ENCODE peak calls at places on chromosome 7, in eight cellular contexts. One of them, this sample, is unnamed.

GRCh38 chr7:14598978-14599377 is 303.6 kb downstream of the DGKB start:
- DNase-seq in HL-60: no peak
- DNase-seq in Ammon's horn: no peak
- DNase-seq in adipocyte: no peak
- DNase-seq in effector memory CD4-positive, alpha-beta T cell: no peak
- DNase-seq in HAP-1: no peak
- DNase-seq in activated T-helper 1 cell treated with anti-CD3 and anti-CD28 coated beads, Interleukin-2, amount 50 U/mL, for 16 hours: no peak
- DNase-seq in neural progenitor cell: no peak
- DNase-seq in this sample: no peak

GRCh38 chr7:65264258-65264657 is 109.4 kb upstream of the ZNF92 start:
- DNase-seq in HL-60: no peak
- DNase-seq in Ammon's horn: no peak
- DNase-seq in adipocyte: no peak
- DNase-seq in effector memory CD4-positive, alpha-beta T cell: no peak
- DNase-seq in HAP-1: no peak
- DNase-seq in activated T-helper 1 cell treated with anti-CD3 and anti-CD28 coated beads, Interleukin-2, amount 50 U/mL, for 16 hours: no peak
- DNase-seq in neural progenitor cell: no peak
- DNase-seq in this sample: no peak

GRCh38 chr7:50712527-50713356 is 70.0 kb downstream of the GRB10 start:
- DNase-seq in HL-60: no peak
- DNase-seq in Ammon's horn: no peak
- DNase-seq in adipocyte: no peak
- DNase-seq in effector memory CD4-positive, alpha-beta T cell: no peak
- DNase-seq in HAP-1: no peak
- DNase-seq in activated T-helper 1 cell treated with anti-CD3 and anti-CD28 coated beads, Interleukin-2, amount 50 U/mL, for 16 hours: no peak
- DNase-seq in neural progenitor cell: no peak
- DNase-seq in this sample: no peak

GRCh38 chr7:134246347-134246746 is 70.4 kb downstream of the SLC35B4 start:
- DNase-seq in HL-60: no peak
- DNase-seq in Ammon's horn: no peak
- DNase-seq in adipocyte: no peak
- DNase-seq in effector memory CD4-positive, alpha-beta T cell: no peak
- DNase-seq in HAP-1: no peak
- DNase-seq in activated T-helper 1 cell treated with anti-CD3 and anti-CD28 coated beads, Interleukin-2, amount 50 U/mL, for 16 hours: no peak
- DNase-seq in neural progenitor cell: no peak
- DNase-seq in this sample: no peak

GRCh38 chr7:44284216-44284615 is 41.2 kb downstream of the CAMK2B start:
- DNase-seq in HL-60: no peak
- DNase-seq in Ammon's horn: no peak
- DNase-seq in adipocyte: no peak
- DNase-seq in effector memory CD4-positive, alpha-beta T cell: no peak
- DNase-seq in HAP-1: no peak
- DNase-seq in activated T-helper 1 cell treated with anti-CD3 and anti-CD28 coated beads, Interleukin-2, amount 50 U/mL, for 16 hours: no peak
- DNase-seq in neural progenitor cell: no peak
- DNase-seq in this sample: no peak

GRCh38 chr7:6705959-6706665 is 635 bp downstream of the ZNF12 start:
- DNase-seq in HL-60: no peak
- DNase-seq in Ammon's horn: peak
- DNase-seq in adipocyte: peak
- DNase-seq in effector memory CD4-positive, alpha-beta T cell: no peak
- DNase-seq in HAP-1: no peak
- DNase-seq in activated T-helper 1 cell treated with anti-CD3 and anti-CD28 coated beads, Interleukin-2, amount 50 U/mL, for 16 hours: no peak
- DNase-seq in neural progenitor cell: peak
- DNase-seq in this sample: no peak

GRCh38 chr7:130144632-130145171 is 60.5 kb downstream of the TMEM209 start:
- DNase-seq in HL-60: no peak
- DNase-seq in Ammon's horn: no peak
- DNase-seq in adipocyte: peak
- DNase-seq in effector memory CD4-positive, alpha-beta T cell: no peak
- DNase-seq in HAP-1: no peak
- DNase-seq in activated T-helper 1 cell treated with anti-CD3 and anti-CD28 coated beads, Interleukin-2, amount 50 U/mL, for 16 hours: no peak
- DNase-seq in neural progenitor cell: no peak
- DNase-seq in this sample: no peak

GRCh38 chr7:98280791-98281756 is at the start of gene BRI3:
- DNase-seq in HL-60: peak
- DNase-seq in Ammon's horn: peak
- DNase-seq in adipocyte: peak
- DNase-seq in effector memory CD4-positive, alpha-beta T cell: peak
- DNase-seq in HAP-1: peak
- DNase-seq in activated T-helper 1 cell treated with anti-CD3 and anti-CD28 coated beads, Interleukin-2, amount 50 U/mL, for 16 hours: peak
- DNase-seq in neural progenitor cell: peak
- DNase-seq in this sample: peak

GRCh38 chr7:137962875-137963507 is 38.9 kb downstream of the CREB3L2 start:
- DNase-seq in HL-60: no peak
- DNase-seq in Ammon's horn: no peak
- DNase-seq in adipocyte: no peak
- DNase-seq in effector memory CD4-positive, alpha-beta T cell: no peak
- DNase-seq in HAP-1: no peak
- DNase-seq in activated T-helper 1 cell treated with anti-CD3 and anti-CD28 coated beads, Interleukin-2, amount 50 U/mL, for 16 hours: no peak
- DNase-seq in neural progenitor cell: no peak
- DNase-seq in this sample: no peak

GRCh38 chr7:151940048-151940845 is 16.0 kb upstream of the GALNTL5 start:
- DNase-seq in HL-60: peak
- DNase-seq in Ammon's horn: no peak
- DNase-seq in adipocyte: peak
- DNase-seq in effector memory CD4-positive, alpha-beta T cell: no peak
- DNase-seq in HAP-1: no peak
- DNase-seq in activated T-helper 1 cell treated with anti-CD3 and anti-CD28 coated beads, Interleukin-2, amount 50 U/mL, for 16 hours: no peak
- DNase-seq in neural progenitor cell: no peak
- DNase-seq in this sample: no peak

GRCh38 chr7:79337722-79338121 is 115.7 kb downstream of the MAGI2 start:
- DNase-seq in HL-60: no peak
- DNase-seq in Ammon's horn: peak
- DNase-seq in adipocyte: no peak
- DNase-seq in effector memory CD4-positive, alpha-beta T cell: no peak
- DNase-seq in HAP-1: no peak
- DNase-seq in activated T-helper 1 cell treated with anti-CD3 and anti-CD28 coated beads, Interleukin-2, amount 50 U/mL, for 16 hours: no peak
- DNase-seq in neural progenitor cell: peak
- DNase-seq in this sample: no peak

GRCh38 chr7:5692845-5693278 is 88.6 kb downstream of the RNF216 start:
- DNase-seq in HL-60: no peak
- DNase-seq in Ammon's horn: no peak
- DNase-seq in adipocyte: peak
- DNase-seq in effector memory CD4-positive, alpha-beta T cell: no peak
- DNase-seq in HAP-1: no peak
- DNase-seq in activated T-helper 1 cell treated with anti-CD3 and anti-CD28 coated beads, Interleukin-2, amount 50 U/mL, for 16 hours: no peak
- DNase-seq in neural progenitor cell: no peak
- DNase-seq in this sample: no peak

GRCh38 chr7:84720456-84721097 is 466.3 kb downstream of the SEMA3D start:
- DNase-seq in HL-60: no peak
- DNase-seq in Ammon's horn: no peak
- DNase-seq in adipocyte: no peak
- DNase-seq in effector memory CD4-positive, alpha-beta T cell: no peak
- DNase-seq in HAP-1: no peak
- DNase-seq in activated T-helper 1 cell treated with anti-CD3 and anti-CD28 coated beads, Interleukin-2, amount 50 U/mL, for 16 hours: no peak
- DNase-seq in neural progenitor cell: no peak
- DNase-seq in this sample: no peak

GRCh38 chr7:139972000-139972399 is 90.8 kb downstream of the PARP12 start:
- DNase-seq in HL-60: no peak
- DNase-seq in Ammon's horn: no peak
- DNase-seq in adipocyte: no peak
- DNase-seq in effector memory CD4-positive, alpha-beta T cell: no peak
- DNase-seq in HAP-1: peak
- DNase-seq in activated T-helper 1 cell treated with anti-CD3 and anti-CD28 coated beads, Interleukin-2, amount 50 U/mL, for 16 hours: no peak
- DNase-seq in neural progenitor cell: no peak
- DNase-seq in this sample: no peak

GRCh38 chr7:51075681-51076580 is 240.7 kb downstream of the COBL start:
- DNase-seq in HL-60: no peak
- DNase-seq in Ammon's horn: no peak
- DNase-seq in adipocyte: no peak
- DNase-seq in effector memory CD4-positive, alpha-beta T cell: no peak
- DNase-seq in HAP-1: no peak
- DNase-seq in activated T-helper 1 cell treated with anti-CD3 and anti-CD28 coated beads, Interleukin-2, amount 50 U/mL, for 16 hours: no peak
- DNase-seq in neural progenitor cell: no peak
- DNase-seq in this sample: no peak

GRCh38 chr7:155377071-155377836 is 79.6 kb downstream of the INSIG1 start:
- DNase-seq in HL-60: no peak
- DNase-seq in Ammon's horn: no peak
- DNase-seq in adipocyte: no peak
- DNase-seq in effector memory CD4-positive, alpha-beta T cell: no peak
- DNase-seq in HAP-1: no peak
- DNase-seq in activated T-helper 1 cell treated with anti-CD3 and anti-CD28 coated beads, Interleukin-2, amount 50 U/mL, for 16 hours: no peak
- DNase-seq in neural progenitor cell: peak
- DNase-seq in this sample: no peak

GRCh38 chr7:40700653-40701475 is 566.1 kb downstream of the SUGCT start:
- DNase-seq in HL-60: no peak
- DNase-seq in Ammon's horn: no peak
- DNase-seq in adipocyte: no peak
- DNase-seq in effector memory CD4-positive, alpha-beta T cell: no peak
- DNase-seq in HAP-1: no peak
- DNase-seq in activated T-helper 1 cell treated with anti-CD3 and anti-CD28 coated beads, Interleukin-2, amount 50 U/mL, for 16 hours: no peak
- DNase-seq in neural progenitor cell: no peak
- DNase-seq in this sample: no peak

GRCh38 chr7:127527561-127527960 is 57.8 kb downstream of the GCC1 start:
- DNase-seq in HL-60: no peak
- DNase-seq in Ammon's horn: no peak
- DNase-seq in adipocyte: no peak
- DNase-seq in effector memory CD4-positive, alpha-beta T cell: no peak
- DNase-seq in HAP-1: no peak
- DNase-seq in activated T-helper 1 cell treated with anti-CD3 and anti-CD28 coated beads, Interleukin-2, amount 50 U/mL, for 16 hours: no peak
- DNase-seq in neural progenitor cell: peak
- DNase-seq in this sample: no peak

GRCh38 chr7:140176271-140176701 is 497 bp downstream of the KDM7A start:
- DNase-seq in HL-60: no peak
- DNase-seq in Ammon's horn: no peak
- DNase-seq in adipocyte: peak
- DNase-seq in effector memory CD4-positive, alpha-beta T cell: no peak
- DNase-seq in HAP-1: no peak
- DNase-seq in activated T-helper 1 cell treated with anti-CD3 and anti-CD28 coated beads, Interleukin-2, amount 50 U/mL, for 16 hours: no peak
- DNase-seq in neural progenitor cell: peak
- DNase-seq in this sample: no peak

GRCh38 chr7:154651501-154651900 is 351.4 kb downstream of the PAXIP1 start:
- DNase-seq in HL-60: no peak
- DNase-seq in Ammon's horn: no peak
- DNase-seq in adipocyte: no peak
- DNase-seq in effector memory CD4-positive, alpha-beta T cell: no peak
- DNase-seq in HAP-1: no peak
- DNase-seq in activated T-helper 1 cell treated with anti-CD3 and anti-CD28 coated beads, Interleukin-2, amount 50 U/mL, for 16 hours: no peak
- DNase-seq in neural progenitor cell: no peak
- DNase-seq in this sample: no peak

GRCh38 chr7:139896831-139897230 is 67.8 kb downstream of the TBXAS1 start:
- DNase-seq in HL-60: no peak
- DNase-seq in Ammon's horn: no peak
- DNase-seq in adipocyte: no peak
- DNase-seq in effector memory CD4-positive, alpha-beta T cell: no peak
- DNase-seq in HAP-1: no peak
- DNase-seq in activated T-helper 1 cell treated with anti-CD3 and anti-CD28 coated beads, Interleukin-2, amount 50 U/mL, for 16 hours: no peak
- DNase-seq in neural progenitor cell: no peak
- DNase-seq in this sample: no peak

GRCh38 chr7:33054261-33054964 is 8.2 kb downstream of the NT5C3A start:
- DNase-seq in HL-60: no peak
- DNase-seq in Ammon's horn: no peak
- DNase-seq in adipocyte: peak
- DNase-seq in effector memory CD4-positive, alpha-beta T cell: no peak
- DNase-seq in HAP-1: no peak
- DNase-seq in activated T-helper 1 cell treated with anti-CD3 and anti-CD28 coated beads, Interleukin-2, amount 50 U/mL, for 16 hours: no peak
- DNase-seq in neural progenitor cell: no peak
- DNase-seq in this sample: no peak

GRCh38 chr7:90244909-90245841 is at the start of gene CFAP69:
- DNase-seq in HL-60: peak
- DNase-seq in Ammon's horn: peak
- DNase-seq in adipocyte: peak
- DNase-seq in effector memory CD4-positive, alpha-beta T cell: peak
- DNase-seq in HAP-1: peak
- DNase-seq in activated T-helper 1 cell treated with anti-CD3 and anti-CD28 coated beads, Interleukin-2, amount 50 U/mL, for 16 hours: peak
- DNase-seq in neural progenitor cell: peak
- DNase-seq in this sample: peak

GRCh38 chr7:81446212-81446611 is 323.6 kb downstream of the HGF start:
- DNase-seq in HL-60: no peak
- DNase-seq in Ammon's horn: no peak
- DNase-seq in adipocyte: no peak
- DNase-seq in effector memory CD4-positive, alpha-beta T cell: no peak
- DNase-seq in HAP-1: no peak
- DNase-seq in activated T-helper 1 cell treated with anti-CD3 and anti-CD28 coated beads, Interleukin-2, amount 50 U/mL, for 16 hours: no peak
- DNase-seq in neural progenitor cell: no peak
- DNase-seq in this sample: no peak

GRCh38 chr7:6279341-6279740 is 6.9 kb upstream of the CYTH3 start:
- DNase-seq in HL-60: no peak
- DNase-seq in Ammon's horn: no peak
- DNase-seq in adipocyte: no peak
- DNase-seq in effector memory CD4-positive, alpha-beta T cell: no peak
- DNase-seq in HAP-1: no peak
- DNase-seq in activated T-helper 1 cell treated with anti-CD3 and anti-CD28 coated beads, Interleukin-2, amount 50 U/mL, for 16 hours: no peak
- DNase-seq in neural progenitor cell: no peak
- DNase-seq in this sample: no peak

GRCh38 chr7:22549667-22550513 is 49.9 kb upstream of the STEAP1B start:
- DNase-seq in HL-60: no peak
- DNase-seq in Ammon's horn: no peak
- DNase-seq in adipocyte: peak
- DNase-seq in effector memory CD4-positive, alpha-beta T cell: no peak
- DNase-seq in HAP-1: peak
- DNase-seq in activated T-helper 1 cell treated with anti-CD3 and anti-CD28 coated beads, Interleukin-2, amount 50 U/mL, for 16 hours: no peak
- DNase-seq in neural progenitor cell: peak
- DNase-seq in this sample: peak

GRCh38 chr7:141568227-141568626 is 17.0 kb downstream of the AGK start:
- DNase-seq in HL-60: no peak
- DNase-seq in Ammon's horn: peak
- DNase-seq in adipocyte: no peak
- DNase-seq in effector memory CD4-positive, alpha-beta T cell: no peak
- DNase-seq in HAP-1: no peak
- DNase-seq in activated T-helper 1 cell treated with anti-CD3 and anti-CD28 coated beads, Interleukin-2, amount 50 U/mL, for 16 hours: no peak
- DNase-seq in neural progenitor cell: no peak
- DNase-seq in this sample: no peak

GRCh38 chr7:71477441-71477840 is 345.5 kb downstream of the GALNT17 start:
- DNase-seq in HL-60: no peak
- DNase-seq in Ammon's horn: no peak
- DNase-seq in adipocyte: no peak
- DNase-seq in effector memory CD4-positive, alpha-beta T cell: no peak
- DNase-seq in HAP-1: no peak
- DNase-seq in activated T-helper 1 cell treated with anti-CD3 and anti-CD28 coated beads, Interleukin-2, amount 50 U/mL, for 16 hours: no peak
- DNase-seq in neural progenitor cell: no peak
- DNase-seq in this sample: no peak

GRCh38 chr7:30556854-30557644 is 37.6 kb upstream of the GARS1 start:
- DNase-seq in HL-60: no peak
- DNase-seq in Ammon's horn: peak
- DNase-seq in adipocyte: no peak
- DNase-seq in effector memory CD4-positive, alpha-beta T cell: no peak
- DNase-seq in HAP-1: peak
- DNase-seq in activated T-helper 1 cell treated with anti-CD3 and anti-CD28 coated beads, Interleukin-2, amount 50 U/mL, for 16 hours: no peak
- DNase-seq in neural progenitor cell: peak
- DNase-seq in this sample: no peak

GRCh38 chr7:7799138-7799537 is 80.7 kb upstream of the RPA3 start:
- DNase-seq in HL-60: no peak
- DNase-seq in Ammon's horn: no peak
- DNase-seq in adipocyte: peak
- DNase-seq in effector memory CD4-positive, alpha-beta T cell: no peak
- DNase-seq in HAP-1: no peak
- DNase-seq in activated T-helper 1 cell treated with anti-CD3 and anti-CD28 coated beads, Interleukin-2, amount 50 U/mL, for 16 hours: no peak
- DNase-seq in neural progenitor cell: no peak
- DNase-seq in this sample: no peak

GRCh38 chr7:33721895-33722294 is 183.4 kb upstream of the BMPER start:
- DNase-seq in HL-60: no peak
- DNase-seq in Ammon's horn: no peak
- DNase-seq in adipocyte: no peak
- DNase-seq in effector memory CD4-positive, alpha-beta T cell: no peak
- DNase-seq in HAP-1: no peak
- DNase-seq in activated T-helper 1 cell treated with anti-CD3 and anti-CD28 coated beads, Interleukin-2, amount 50 U/mL, for 16 hours: no peak
- DNase-seq in neural progenitor cell: no peak
- DNase-seq in this sample: no peak

GRCh38 chr7:110857106-110857505 is 233.8 kb upstream of the LRRN3 start:
- DNase-seq in HL-60: no peak
- DNase-seq in Ammon's horn: no peak
- DNase-seq in adipocyte: no peak
- DNase-seq in effector memory CD4-positive, alpha-beta T cell: no peak
- DNase-seq in HAP-1: peak
- DNase-seq in activated T-helper 1 cell treated with anti-CD3 and anti-CD28 coated beads, Interleukin-2, amount 50 U/mL, for 16 hours: no peak
- DNase-seq in neural progenitor cell: no peak
- DNase-seq in this sample: no peak

GRCh38 chr7:128781851-128782250 is 6.3 kb upstream of the OPN1SW start:
- DNase-seq in HL-60: no peak
- DNase-seq in Ammon's horn: no peak
- DNase-seq in adipocyte: no peak
- DNase-seq in effector memory CD4-positive, alpha-beta T cell: no peak
- DNase-seq in HAP-1: no peak
- DNase-seq in activated T-helper 1 cell treated with anti-CD3 and anti-CD28 coated beads, Interleukin-2, amount 50 U/mL, for 16 hours: no peak
- DNase-seq in neural progenitor cell: no peak
- DNase-seq in this sample: no peak

GRCh38 chr7:29119538-29119937 is 26.8 kb downstream of the CPVL start:
- DNase-seq in HL-60: no peak
- DNase-seq in Ammon's horn: no peak
- DNase-seq in adipocyte: no peak
- DNase-seq in effector memory CD4-positive, alpha-beta T cell: no peak
- DNase-seq in HAP-1: no peak
- DNase-seq in activated T-helper 1 cell treated with anti-CD3 and anti-CD28 coated beads, Interleukin-2, amount 50 U/mL, for 16 hours: no peak
- DNase-seq in neural progenitor cell: no peak
- DNase-seq in this sample: no peak